ENCODE peak calls at places on chromosomes 13 and 19, in ten cellular contexts. N is activated CD4-positive, CD25-positive, alpha-beta regulatory T cell; F is mesothelial cell of epicardium; Z is breast epithelium; U is bronchial epithelial cell; J is right lobe of liver; Y is ascending aorta; B is amygdala; W is iPS DF 6.9; C is central memory CD4-positive, alpha-beta T cell. G is an unnamed sample.

GRCh38 chr13:110347088-110347487 is 40.0 kb downstream of the COL4A2 start:
- DNase-seq in C (no peak), N (no peak), W (no peak), B (no peak), Z (no peak), Y (peak), J (no peak), U (no peak), F (no peak), G (no peak)

GRCh38 chr13:102333320-102334181 is 68.3 kb downstream of the FGF14 start:
- DNase-seq in W (no peak), C (no peak), Z (no peak), U (no peak), F (no peak), J (no peak), Y (no peak), N (no peak), B (no peak), G (no peak)

GRCh38 chr13:113474179-113474578 is 16.3 kb downstream of the DCUN1D2 start:
- DNase-seq in C (no peak), Z (peak), U (no peak), B (no peak), F (no peak), J (no peak), W (no peak), Y (no peak), N (no peak), G (no peak)

GRCh38 chr13:39451860-39452301 is 151.1 kb downstream of the LHFPL6 start:
- DNase-seq in F (no peak), C (no peak), Y (no peak), W (no peak), N (no peak), J (no peak), U (no peak), Z (no peak), B (no peak), G (no peak)

GRCh38 chr19:6015841-6016545 is 38.1 kb upstream of the RANBP3 start:
- DNase-seq in U (no peak), C (no peak), Y (no peak), J (no peak), Z (no peak), F (no peak), B (no peak), N (no peak), W (no peak), G (no peak)

GRCh38 chr19:33683881-33684549 is 62.3 kb downstream of the CHST8 start:
- DNase-seq in Y (no peak), J (no peak), N (no peak), Z (no peak), W (peak), B (no peak), U (peak), C (no peak), F (peak), G (peak)

GRCh38 chr19:42023121-42023942 is 29.3 kb upstream of the ATP1A3 start:
- DNase-seq in Z (no peak), Y (no peak), W (no peak), B (no peak), C (no peak), N (no peak), F (no peak), U (peak), J (no peak), G (peak)

GRCh38 chr13:48334534-48335127 is 31.1 kb downstream of the RB1 start:
- DNase-seq in W (no peak), Z (no peak), J (no peak), N (no peak), C (peak), U (peak), F (no peak), Y (no peak), B (no peak), G (peak)

GRCh38 chr19:8307400-8307964 is 676 bp downstream of the CD320 start:
- DNase-seq in J (no peak), U (no peak), W (no peak), Y (peak), B (no peak), N (no peak), F (no peak), Z (peak), C (no peak), G (peak)

GRCh38 chr19:50906217-50906616 is 5.0 kb downstream of the KLK4 start:
- DNase-seq in N (no peak), B (no peak), Y (no peak), F (no peak), U (no peak), C (no peak), J (no peak), Z (no peak), W (peak), G (no peak)

GRCh38 chr19:5501907-5502306 is 46.7 kb downstream of the ZNRF4 start:
- DNase-seq in W (no peak), F (no peak), B (no peak), U (no peak), C (no peak), J (no peak), Z (no peak), N (no peak), Y (no peak), G (no peak)

GRCh38 chr19:11237321-11237720 is 2.1 kb upstream of the ANGPTL8 start:
- DNase-seq in F (no peak), Y (no peak), W (no peak), J (peak), Z (no peak), C (no peak), B (no peak), N (no peak), U (no peak), G (no peak)

GRCh38 chr19:54465367-54466109 is 2.0 kb upstream of the LENG9 start:
- DNase-seq in W (no peak), Y (peak), B (no peak), Z (no peak), C (no peak), N (no peak), J (peak), U (no peak), F (no peak), G (no peak)

GRCh38 chr19:45271098-45271497 is 20.0 kb downstream of the MARK4 start:
- DNase-seq in B (no peak), J (no peak), C (no peak), N (no peak), Z (no peak), U (no peak), W (no peak), Y (no peak), F (no peak), G (no peak)

GRCh38 chr13:28754698-28755545 is 36.2 kb upstream of the SLC46A3 start:
- DNase-seq in N (no peak), W (no peak), Z (no peak), B (no peak), U (no peak), J (peak), F (no peak), C (no peak), Y (no peak), G (no peak)

GRCh38 chr19:33998739-33999345 is 173.5 kb upstream of the LSM14A start:
- DNase-seq in Z (no peak), C (peak), B (no peak), U (peak), N (no peak), J (no peak), F (no peak), W (no peak), Y (no peak), G (peak)

GRCh38 chr19:2556221-2557092 is 80.5 kb downstream of the GADD45B start:
- DNase-seq in Y (no peak), U (no peak), B (no peak), F (no peak), J (no peak), Z (no peak), W (no peak), C (no peak), N (no peak), G (no peak)

GRCh38 chr19:24101459-24102122 is 14.6 kb downstream of the ZNF254 start:
- DNase-seq in F (no peak), J (no peak), B (no peak), Z (no peak), Y (no peak), C (no peak), N (no peak), U (peak), W (no peak), G (no peak)

GRCh38 chr13:112742583-112742982 is 52.7 kb downstream of the ATP11A start:
- DNase-seq in W (no peak), B (no peak), Y (no peak), F (no peak), Z (no peak), N (no peak), U (no peak), J (no peak), C (no peak), G (no peak)

GRCh38 chr13:30364133-30364532 is 56.8 kb upstream of the KATNAL1 start:
- DNase-seq in F (no peak), N (no peak), Y (no peak), J (no peak), Z (no peak), B (no peak), U (no peak), W (no peak), C (no peak), G (no peak)

GRCh38 chr19:46840157-46840942 is 10.3 kb downstream of the AP2S1 start:
- DNase-seq in F (no peak), Y (no peak), W (peak), N (peak), J (no peak), B (no peak), C (peak), U (peak), Z (no peak), G (peak)

GRCh38 chr13:21674271-21675009 is 3.6 kb downstream of the FGF9 start:
- DNase-seq in U (no peak), C (peak), N (peak), Y (no peak), Z (no peak), B (no peak), F (no peak), W (no peak), J (no peak), G (peak)

GRCh38 chr13:46893221-46893620 is 3.6 kb downstream of the HTR2A start:
- DNase-seq in Y (no peak), N (no peak), U (no peak), B (no peak), Z (no peak), C (no peak), W (no peak), J (no peak), F (no peak), G (peak)

GRCh38 chr19:1213391-1214286 is 8.1 kb downstream of the STK11 start:
- DNase-seq in N (peak), W (no peak), C (peak), J (no peak), B (no peak), Y (peak), U (peak), F (no peak), Z (peak), G (no peak)

G was measured in NCI-H526.